ENCODE peak calls at places on chromosomes 13 and 19, in ten cellular contexts. V is neural progenitor cell; T is hypothalamus; C is stimulated activated CD4-positive, alpha-beta T cell treated with anti-CD3 and anti-CD28 coated beads, Interleukin-1b, Interleukin-23, amount 100 ng/mL, for 1 hour; J is GM04504; E is neural crest cell; U is B cell; B is endothelial cell; F is ACHN; Z is NCI-H1105. R is an unnamed sample.

GRCh38 chr19:33204136-33204973 is 10.2 kb downstream of the LRP3 start:
- DNase-seq in T (no peak), E (no peak), J (no peak), Z (no peak), U (no peak), C (no peak), V (no peak), F (no peak), B (no peak), R (no peak)

GRCh38 chr19:45164577-45165335 is 4.0 kb upstream of the NKPD1 start:
- DNase-seq in V (peak; percentile 33), F (no peak), E (no peak), C (no peak), B (no peak), T (no peak), J (no peak), U (no peak), Z (no peak), R (no peak)

GRCh38 chr13:54373211-54373610 is 1344.6 kb downstream of the OLFM4 start:
- DNase-seq in T (no peak), Z (no peak), J (no peak), C (no peak), F (no peak), B (no peak), E (no peak), V (peak; percentile 33), U (no peak), R (no peak)

GRCh38 chr19:51663650-51664049 is 17.0 kb upstream of the SIGLEC14 start:
- DNase-seq in E (no peak), C (no peak), U (no peak), T (no peak), V (no peak), B (no peak), F (no peak), Z (no peak), J (no peak), R (no peak)

GRCh38 chr19:50957587-50957986 is 4.7 kb upstream of the KLK5 start:
- DNase-seq in E (no peak), U (no peak), Z (no peak), T (no peak), J (no peak), B (no peak), F (no peak), C (no peak), V (no peak), R (no peak)

GRCh38 chr13:20939662-20940061 is 37.1 kb upstream of the XPO4 start:
- DNase-seq in E (no peak), J (no peak), C (no peak), V (no peak), T (no peak), Z (no peak), B (no peak), F (no peak), U (no peak), R (no peak)

GRCh38 chr19:807627-808175 is 10.4 kb downstream of the PTBP1 start:
- DNase-seq in U (no peak), B (no peak), E (no peak), F (no peak), J (no peak), T (no peak), V (no peak), Z (no peak), C (no peak), R (no peak)

GRCh38 chr13:50384724-50385123 is 369.5 kb downstream of the KCNRG start:
- DNase-seq in U (no peak), V (no peak), J (no peak), T (no peak), E (no peak), Z (no peak), F (no peak), C (no peak), B (no peak), R (no peak)

GRCh38 chr13:67175836-67176235 is 54.3 kb downstream of the PCDH9 start:
- DNase-seq in E (no peak), V (no peak), T (no peak), J (no peak), U (no peak), Z (peak; percentile 51), B (no peak), F (no peak), C (no peak), R (no peak)

GRCh38 chr19:17765069-17765618 is 13.9 kb downstream of the FCHO1 start:
- DNase-seq in Z (no peak), U (peak; percentile 60), C (no peak), F (no peak), B (no peak), J (no peak), E (no peak), V (no peak), T (peak; percentile 20), R (no peak)

GRCh38 chr19:35202722-35203674 is 25.5 kb downstream of the FAM187B start:
- DNase-seq in T (no peak), J (no peak), B (no peak), F (no peak), V (peak; percentile 67), C (no peak), E (no peak), Z (no peak), U (no peak), R (no peak)

GRCh38 chr19:38194061-38194701 is 29.8 kb downstream of the DPF1 start:
- DNase-seq in T (no peak), C (no peak), V (no peak), B (no peak), E (no peak), Z (no peak), J (no peak), U (no peak), F (no peak), R (no peak)

GRCh38 chr19:19900124-19900523 is 622 bp upstream of the ZNF93 start:
- DNase-seq in B (peak; percentile 13), U (no peak), E (no peak), F (no peak), V (no peak), T (no peak), J (peak; percentile 48), C (no peak), Z (no peak), R (no peak)

GRCh38 chr13:112966776-112967175 is 2.2 kb upstream of the MCF2L start:
- DNase-seq in F (no peak), E (no peak), V (no peak), B (no peak), J (no peak), T (no peak), U (no peak), Z (no peak), C (no peak), R (no peak)

GRCh38 chr19:43773725-43774102 is 7.1 kb downstream of the KCNN4 start:
- DNase-seq in B (no peak), T (no peak), Z (no peak), C (no peak), E (no peak), U (no peak), F (no peak), J (no peak), V (peak; percentile 36), R (no peak)

GRCh38 chr13:92821324-92821723 is 405.3 kb upstream of the GPC6 start:
- DNase-seq in E (no peak), V (no peak), C (no peak), F (no peak), Z (peak; percentile 21), B (no peak), J (no peak), U (no peak), T (no peak), R (no peak)

GRCh38 chr13:107865643-107866006 is 349.7 kb downstream of the LIG4 start:
- DNase-seq in E (no peak), U (no peak), Z (no peak), B (no peak), T (no peak), C (no peak), F (peak; percentile 45), V (no peak), J (no peak), R (no peak)